ENCODE peak calls at places on chromosome 16, in four cellular contexts. R is AG09319, N is lower leg skin, F is AG04450. S is an unnamed sample.
A peak's percentile ranks its signal among the peaks of the same experiment; 100 is the strongest.

GRCh38 chr16:30893082-30893743 is 664 bp downstream of the BCL7C start:
- DNase-seq in R (no peak), N (no peak), F (no peak), S (peak; percentile 46)

GRCh38 chr16:56960681-56961281 is 969 bp upstream of the CETP start:
- DNase-seq in R (no peak), N (no peak), F (no peak), S (no peak)

GRCh38 chr16:621526-622105 is 9.2 kb upstream of the WFIKKN1 start:
- DNase-seq in R (no peak), N (no peak), F (no peak), S (peak; percentile 27)

GRCh38 chr16:19555938-19556778 is 655 bp downstream of the VPS35L start:
- DNase-seq in R (no peak), N (no peak), F (no peak), S (no peak)

GRCh38 chr16:67928561-67929364 is 2.9 kb downstream of the CTRL start:
- DNase-seq in R (no peak), N (no peak), F (no peak), S (peak; percentile 69)

GRCh38 chr16:70302745-70303144 is 3.8 kb downstream of the DDX19B start:
- DNase-seq in R (no peak), N (no peak), F (no peak), S (no peak)

GRCh38 chr16:86455609-86456008 is 54.7 kb upstream of the FOXF1 start:
- DNase-seq in R (no peak), N (no peak), F (no peak), S (no peak)

GRCh38 chr16:19375561-19376158 is 42.0 kb upstream of the TMC5 start:
- DNase-seq in R (peak; percentile 14), N (peak; percentile 22), F (peak; percentile 18), S (peak; percentile 21)

GRCh38 chr16:12024429-12024828 is 47.9 kb downstream of the SNX29 start:
- DNase-seq in R (no peak), N (no peak), F (no peak), S (no peak)

GRCh38 chr16:56211471-56211944 is 20.2 kb downstream of the GNAO1 start:
- DNase-seq in R (no peak), N (no peak), F (no peak), S (no peak)

GRCh38 chr16:14378684-14379467 is 251.2 kb downstream of the PARN start:
- DNase-seq in R (peak; percentile 18), N (no peak), F (no peak), S (no peak)

GRCh38 chr16:23330161-23330560 is 28.1 kb downstream of the SCNN1B start:
- DNase-seq in R (no peak), N (no peak), F (no peak), S (no peak)

GRCh38 chr16:52022177-52022576 is 524.8 kb downstream of the TOX3 start:
- DNase-seq in R (no peak), N (no peak), F (no peak), S (no peak)

GRCh38 chr16:2817496-2818277 is 650 bp downstream of the PRSS21 start:
- DNase-seq in R (no peak), N (no peak), F (no peak), S (no peak)

GRCh38 chr16:68470461-68471150 is 22.3 kb upstream of the SMPD3 start:
- DNase-seq in R (no peak), N (peak; percentile 32), F (no peak), S (no peak)

GRCh38 chr16:1545044-1545736 is 11.7 kb downstream of the TMEM204 start:
- DNase-seq in R (no peak), N (no peak), F (no peak), S (no peak)

GRCh38 chr16:49604602-49605001 is 231.0 kb downstream of the C16orf78 start:
- DNase-seq in R (no peak), N (no peak), F (no peak), S (no peak)

GRCh38 chr16:49603956-49604355 is 230.4 kb downstream of the C16orf78 start:
- DNase-seq in R (no peak), N (no peak), F (no peak), S (no peak)

GRCh38 chr16:49608095-49608494 is 234.5 kb downstream of the C16orf78 start:
- DNase-seq in R (no peak), N (no peak), F (no peak), S (peak; percentile 43)

GRCh38 chr16:49605536-49606241 is 232.1 kb downstream of the C16orf78 start:
- DNase-seq in R (no peak), N (no peak), F (no peak), S (no peak)

DNA sequence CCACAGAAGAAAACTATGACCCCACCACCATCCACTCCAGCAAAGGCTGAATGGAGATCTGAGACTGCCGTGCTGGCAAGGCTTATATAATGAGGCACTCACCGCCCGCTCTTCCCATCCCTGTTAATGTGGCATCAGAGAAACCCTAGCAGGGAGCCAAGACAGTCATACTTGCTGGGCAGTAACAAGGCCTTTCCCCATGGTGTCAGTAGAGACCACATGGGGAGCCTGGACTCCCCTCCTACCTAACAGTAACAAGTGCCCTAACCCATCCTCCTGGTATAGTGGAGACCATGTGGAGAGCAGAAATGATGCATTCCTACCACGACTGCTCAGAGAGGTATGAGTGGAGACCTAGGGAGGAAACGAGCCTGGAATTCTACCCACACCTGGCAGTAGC is 235.2 kb downstream of the C16orf78 start:
- DNase-seq in R (no peak), N (no peak), F (peak; percentile 30), S (no peak)
- TF ChIP-seq CTCF in R (peak; percentile 77), N (no peak), F (peak; percentile 81), S (no peak)

DNA sequence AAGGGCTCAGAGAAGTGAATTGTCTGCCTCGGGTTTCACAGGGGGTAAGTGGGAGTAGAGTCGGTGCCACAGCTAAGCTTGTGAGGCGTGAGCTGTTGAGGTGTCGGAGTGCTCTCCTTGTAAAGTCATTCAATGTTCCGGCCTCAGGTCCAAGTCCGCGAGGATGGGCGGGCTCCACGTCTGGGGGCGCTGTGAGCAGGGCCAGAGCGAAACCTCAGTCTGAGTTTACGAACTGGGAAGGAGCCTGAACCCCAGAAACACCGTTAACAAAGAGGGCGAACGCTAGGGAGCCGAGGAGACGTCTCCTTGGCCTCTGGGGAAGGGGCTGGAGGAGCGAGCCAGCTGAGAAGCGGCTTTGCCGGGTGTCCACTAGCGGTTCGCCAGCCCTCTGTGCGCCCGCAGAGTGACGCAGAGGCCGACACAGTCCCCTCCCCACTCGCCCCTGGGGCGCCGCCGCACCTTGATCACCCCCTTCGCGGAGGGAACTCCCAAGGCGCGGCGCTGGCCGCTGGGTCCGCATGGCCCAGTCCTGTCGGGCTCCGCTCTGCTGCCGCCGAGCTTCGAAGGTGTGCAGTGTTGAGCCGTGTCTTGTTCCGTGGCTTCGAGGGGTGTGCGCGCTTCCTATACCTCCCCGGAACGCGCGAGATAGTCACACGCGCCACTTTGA is 4.9 kb downstream of the IRX3 start:
- DNase-seq in R (no peak), N (no peak), F (no peak), S (no peak)
- TF ChIP-seq CTCF in R (no peak), N (no peak), F (no peak), S (no peak)

GRCh38 chr16:47460755-47461597 is at the start of the genes ITFG1 and PHKB:
- DNase-seq in R (peak; percentile 72), N (peak; percentile 86), F (peak; percentile 75), S (peak; percentile 87)
- TF ChIP-seq CTCF in R (no peak), N (no peak), F (no peak), S (peak; percentile 4)

DNA sequence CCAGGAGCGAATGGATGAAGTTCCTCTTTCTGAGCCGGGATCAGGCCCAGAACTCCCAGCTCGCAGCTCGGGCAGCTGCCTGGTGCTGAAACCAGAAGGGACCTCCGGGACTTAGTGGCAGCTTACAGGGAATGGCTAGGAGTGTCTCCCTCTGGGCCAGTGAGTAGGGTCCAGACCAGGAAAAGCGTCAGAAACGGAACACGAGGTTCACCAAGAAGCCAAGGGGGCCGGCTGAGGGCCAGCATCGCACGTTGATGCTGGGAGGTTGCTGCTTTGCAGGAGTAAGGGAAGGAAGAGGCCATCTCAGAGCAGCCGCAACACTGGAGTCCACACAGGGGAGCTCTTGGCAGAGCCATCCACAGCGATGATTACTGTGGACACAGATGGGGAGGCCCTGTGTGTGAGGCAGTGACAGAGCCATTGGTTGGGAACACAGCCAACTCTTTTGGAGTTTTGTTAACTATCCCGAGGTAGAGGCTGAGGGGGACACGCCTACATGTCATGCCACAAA is 74.0 kb upstream of the CREBBP start:
- DNase-seq in R (no peak), N (no peak), F (no peak), S (no peak)
- TF ChIP-seq CTCF in R (no peak), N (no peak), F (no peak), S (no peak)

DNA sequence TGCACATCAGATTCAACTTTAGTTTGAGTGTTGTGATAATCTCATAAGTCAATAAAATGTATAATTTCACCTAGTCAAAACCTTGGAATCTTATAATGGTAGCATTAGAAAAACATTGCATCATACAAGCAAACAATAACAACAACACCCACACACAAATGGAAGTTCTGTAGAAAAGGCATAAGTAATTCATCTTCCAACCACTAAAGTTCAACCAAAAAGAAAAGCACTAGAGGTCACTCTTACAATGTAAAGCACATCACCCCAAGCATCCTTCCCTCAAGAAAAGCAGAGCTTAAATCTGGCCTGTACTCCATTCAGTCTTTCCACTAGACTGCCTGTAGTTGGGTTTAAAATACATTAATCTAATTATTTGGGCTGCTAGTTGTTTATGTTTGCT is 1.8 kb downstream of the CNTNAP4 start:
- DNase-seq in R (no peak), N (no peak), F (no peak), S (no peak)
- TF ChIP-seq CTCF in R (no peak), N (no peak), F (peak; percentile 27), S (no peak)

GRCh38 chr16:81900014-81900413 is 111.3 kb downstream of the SDR42E1 start:
- DNase-seq in R (no peak), N (no peak), F (no peak), S (no peak)
- TF ChIP-seq CTCF in R (no peak), N (no peak), F (no peak), S (no peak)